ENCODE peak calls at places on chromosome 20, in eight cellular contexts. O is HT1080, Q is LoVo, M is HFF-Myc, B is GM18507, X is A172, W is GM03348, Z is H4. L is an unnamed sample.

GRCh38 chr20:555933-556332 is 12.3 kb upstream of the CSNK2A1 start:
- DNase-seq in O (no peak), Q (no peak), M (no peak), B (no peak), X (peak), W (no peak), Z (no peak), L (no peak)

GRCh38 chr20:50729925-50730764 is 1.2 kb upstream of the PARD6B start:
- DNase-seq in O (no peak), Q (no peak), M (no peak), B (no peak), X (no peak), W (peak), Z (no peak), L (no peak)

GRCh38 chr20:39326050-39326449 is 363.9 kb downstream of the DHX35 start:
- DNase-seq in O (peak), Q (no peak), M (no peak), B (no peak), X (no peak), W (no peak), Z (no peak), L (no peak)

GRCh38 chr20:23520185-23520584 is 29.3 kb downstream of the CST8 start:
- DNase-seq in O (peak), Q (no peak), M (no peak), B (peak), X (no peak), W (no peak), Z (no peak), L (no peak)

GRCh38 chr20:40686434-40686882 is 2.6 kb downstream of the MAFB start:
- DNase-seq in O (no peak), Q (no peak), M (no peak), B (no peak), X (no peak), W (no peak), Z (no peak), L (no peak)

GRCh38 chr20:35145141-35145564 is 2.0 kb downstream of the EDEM2 start:
- DNase-seq in O (peak), Q (peak), M (peak), B (peak), X (peak), W (peak), Z (peak), L (peak)

GRCh38 chr20:33167859-33168258 is at the start of gene BPIFA2:
- DNase-seq in O (no peak), Q (no peak), M (no peak), B (no peak), X (no peak), W (no peak), Z (no peak), L (no peak)

GRCh38 chr20:36919715-36920333 is 31.7 kb downstream of the SAMHD1 start:
- DNase-seq in O (peak), Q (peak), M (peak), B (peak), X (peak), W (peak), Z (peak), L (no peak)

GRCh38 chr20:54255157-54255556 is 47.3 kb downstream of the PFDN4 start:
- DNase-seq in O (no peak), Q (no peak), M (no peak), B (no peak), X (no peak), W (peak), Z (no peak), L (no peak)

GRCh38 chr20:37378785-37379598 is 33.1 kb downstream of the SRC start:
- DNase-seq in O (peak), Q (no peak), M (no peak), B (no peak), X (peak), W (no peak), Z (no peak), L (no peak)

GRCh38 chr20:2865630-2866029 is 7.7 kb upstream of the PTPRA start:
- DNase-seq in O (no peak), Q (no peak), M (no peak), B (no peak), X (no peak), W (no peak), Z (no peak), L (no peak)

GRCh38 chr20:23399568-23400241 is 21.6 kb downstream of the NAPB start:
- DNase-seq in O (peak), Q (no peak), M (no peak), B (no peak), X (no peak), W (peak), Z (no peak), L (no peak)

GRCh38 chr20:20225325-20225724 is 142.6 kb upstream of the INSM1 start:
- DNase-seq in O (no peak), Q (no peak), M (no peak), B (no peak), X (no peak), W (no peak), Z (no peak), L (no peak)

GRCh38 chr20:57650756-57651483 is 30.7 kb upstream of the ZBP1 start:
- DNase-seq in O (no peak), Q (no peak), M (no peak), B (no peak), X (no peak), W (peak), Z (no peak), L (no peak)

GRCh38 chr20:61937146-61937962 is 128.3 kb downstream of the TAF4 start:
- DNase-seq in O (no peak), Q (no peak), M (no peak), B (no peak), X (no peak), W (no peak), Z (no peak), L (no peak)

GRCh38 chr20:36871640-36872570 is 4.0 kb upstream of the TLDC2 start:
- DNase-seq in O (no peak), Q (no peak), M (no peak), B (no peak), X (no peak), W (no peak), Z (no peak), L (no peak)

GRCh38 chr20:2004171-2004570 is 10.3 kb upstream of the PDYN start:
- DNase-seq in O (no peak), Q (no peak), M (no peak), B (no peak), X (no peak), W (no peak), Z (no peak), L (no peak)

GRCh38 chr20:49821850-49822249 is 9.2 kb downstream of the SLC9A8 start:
- DNase-seq in O (peak), Q (no peak), M (peak), B (no peak), X (peak), W (peak), Z (no peak), L (peak)

GRCh38 chr20:62156592-62157386 is 13.2 kb downstream of the SS18L1 start:
- DNase-seq in O (no peak), Q (no peak), M (no peak), B (peak), X (peak), W (peak), Z (peak), L (no peak)

GRCh38 chr20:32240220-32240619 is 32.5 kb downstream of the POFUT1 start:
- DNase-seq in O (no peak), Q (no peak), M (no peak), B (no peak), X (no peak), W (no peak), Z (no peak), L (no peak)

GRCh38 chr20:63142933-63143332 is 73.0 kb downstream of the YTHDF1 start:
- DNase-seq in O (no peak), Q (no peak), M (no peak), B (no peak), X (no peak), W (no peak), Z (no peak), L (no peak)

GRCh38 chr20:18428490-18429173 is 38.2 kb downstream of the DZANK1 start:
- DNase-seq in O (no peak), Q (peak), M (peak), B (no peak), X (no peak), W (no peak), Z (no peak), L (no peak)

GRCh38 chr20:16158976-16159286 is 414.3 kb downstream of the KIF16B start:
- DNase-seq in O (no peak), Q (no peak), M (no peak), B (no peak), X (no peak), W (no peak), Z (no peak), L (no peak)

GRCh38 chr20:48823960-48824497 is 3.8 kb downstream of the PREX1 start:
- DNase-seq in O (peak), Q (no peak), M (no peak), B (no peak), X (peak), W (peak), Z (peak), L (peak)

GRCh38 chr20:17556842-17557674 is 12.8 kb upstream of the DSTN start:
- DNase-seq in O (no peak), Q (peak), M (no peak), B (no peak), X (peak), W (peak), Z (peak), L (no peak)

GRCh38 chr20:22428051-22428450 is 156.3 kb downstream of the FOXA2 start:
- DNase-seq in O (peak), Q (no peak), M (no peak), B (no peak), X (no peak), W (no peak), Z (no peak), L (no peak)

GRCh38 chr20:35012227-35013069 is 56.8 kb downstream of the MYH7B start:
- DNase-seq in O (no peak), Q (no peak), M (no peak), B (no peak), X (no peak), W (no peak), Z (no peak), L (no peak)

GRCh38 chr20:50378170-50379000 is 131.8 kb upstream of the PTPN1 start:
- DNase-seq in O (no peak), Q (no peak), M (no peak), B (no peak), X (peak), W (no peak), Z (no peak), L (no peak)

L was measured in amniotic stem cell.